ENCODE peak calls at places on chromosomes 3 and 15, in nine cellular contexts. Y is RWPE1, M is LNCaP clone FGC, N is lower lobe of right lung, V is tibial nerve, R is H9, Q is fibroblast of the aortic adventitia, C is nephron progenitor cell, H is OCI-LY7. L is an unnamed sample.
A peak's percentile ranks its signal among the peaks of the same experiment; 100 is the strongest.

GRCh38 chr3:30951806-30952205 is 57.3 kb upstream of the GADL1 start:
- DNase-seq in Y (no peak), M (no peak), N (no peak), V (no peak), R (no peak), Q (peak; percentile 9), C (no peak), H (no peak), L (no peak)

GRCh38 chr15:70617076-70617910 is 146.1 kb downstream of the UACA start:
- DNase-seq in Y (no peak), M (no peak), N (no peak), V (no peak), R (no peak), Q (peak; percentile 58), C (no peak), H (no peak), L (no peak)

GRCh38 chr3:179037361-179037760 is 34.2 kb downstream of the ZMAT3 start:
- DNase-seq in Y (peak; percentile 81), M (no peak), N (no peak), V (peak; percentile 15), R (peak; percentile 33), Q (peak; percentile 52), C (no peak), H (no peak), L (no peak)

GRCh38 chr3:170054204-170054603 is 16.4 kb downstream of the GPR160 start:
- DNase-seq in Y (peak; percentile 21), M (no peak), N (no peak), V (no peak), R (no peak), Q (peak; percentile 14), C (no peak), H (peak; percentile 79), L (no peak)

GRCh38 chr15:89735773-89736172 is 15.3 kb downstream of the MESP1 start:
- DNase-seq in Y (no peak), M (no peak), N (no peak), V (no peak), R (no peak), Q (no peak), C (no peak), H (no peak), L (no peak)

GRCh38 chr3:150303776-150304175 is 104.3 kb upstream of the TSC22D2 start:
- DNase-seq in Y (no peak), M (no peak), N (no peak), V (no peak), R (no peak), Q (no peak), C (no peak), H (peak; percentile 3), L (no peak)

GRCh38 chr15:66882251-66883020 is 180.4 kb downstream of the SMAD6 start:
- DNase-seq in Y (peak; percentile 16), M (no peak), N (no peak), V (no peak), R (no peak), Q (peak; percentile 81), C (no peak), H (no peak), L (no peak)

GRCh38 chr15:57919754-57920153 is 145.8 kb downstream of the ALDH1A2 start:
- DNase-seq in Y (no peak), M (no peak), N (no peak), V (no peak), R (no peak), Q (no peak), C (no peak), H (no peak), L (no peak)

GRCh38 chr3:171157980-171158379 is 131.5 kb upstream of the SLC2A2 start:
- DNase-seq in Y (no peak), M (no peak), N (no peak), V (no peak), R (no peak), Q (no peak), C (no peak), H (no peak), L (no peak)

GRCh38 chr3:171155122-171155700 is 128.7 kb upstream of the SLC2A2 start:
- DNase-seq in Y (no peak), M (no peak), N (no peak), V (no peak), R (no peak), Q (no peak), C (no peak), H (no peak), L (no peak)

GRCh38 chr3:171156455-171157005 is 130.0 kb upstream of the SLC2A2 start:
- DNase-seq in Y (peak; percentile 35), M (no peak), N (no peak), V (no peak), R (no peak), Q (peak; percentile 33), C (no peak), H (no peak), L (no peak)

GRCh38 chr3:171159024-171159821 is 132.7 kb upstream of the SLC2A2 start:
- DNase-seq in Y (no peak), M (no peak), N (no peak), V (no peak), R (no peak), Q (no peak), C (no peak), H (no peak), L (no peak)

DNA sequence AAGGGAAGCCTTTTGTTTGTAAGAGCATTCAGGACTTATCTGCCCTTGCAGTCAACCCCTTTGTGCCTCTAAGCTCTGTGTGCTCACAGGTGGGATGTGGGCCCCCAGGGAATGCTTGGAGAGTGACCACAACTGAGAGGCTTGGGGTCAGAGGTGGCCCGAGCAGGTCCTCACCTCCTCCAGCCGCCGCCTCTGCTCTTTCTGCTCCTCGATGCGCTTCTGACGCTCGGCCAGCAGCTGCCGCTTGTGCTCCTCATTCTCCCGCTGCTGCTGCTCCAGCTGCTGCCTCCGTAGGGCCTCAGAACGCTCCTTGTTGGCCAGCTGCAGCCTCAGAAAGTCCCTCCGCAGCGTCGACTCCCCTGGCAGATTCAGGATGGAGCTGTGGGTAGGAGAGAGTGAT is 130.8 kb upstream of the SLC2A2 start:
- DNase-seq in Y (no peak), M (no peak), N (no peak), V (no peak), R (peak; percentile 51), Q (no peak), C (peak; percentile 25), H (no peak), L (no peak)
- TF ChIP-seq CTCF in Y (no peak), M (no peak), N (no peak), V (peak; percentile 33), R (peak; percentile 17), Q (no peak), C (no peak), H (no peak), L (no peak)

GRCh38 chr3:160691151-160691550 is 14.2 kb downstream of the ARL14 start:
- DNase-seq in Y (no peak), M (no peak), N (no peak), V (no peak), R (no peak), Q (no peak), C (no peak), H (no peak), L (no peak)

GRCh38 chr3:160684368-160684740 is 7.4 kb downstream of the ARL14 start:
- DNase-seq in Y (no peak), M (no peak), N (no peak), V (no peak), R (no peak), Q (no peak), C (no peak), H (no peak), L (no peak)

GRCh38 chr3:160686955-160687535 is 10.1 kb downstream of the ARL14 start:
- DNase-seq in Y (no peak), M (no peak), N (no peak), V (no peak), R (no peak), Q (peak; percentile 49), C (no peak), H (peak; percentile 21), L (no peak)

DNA sequence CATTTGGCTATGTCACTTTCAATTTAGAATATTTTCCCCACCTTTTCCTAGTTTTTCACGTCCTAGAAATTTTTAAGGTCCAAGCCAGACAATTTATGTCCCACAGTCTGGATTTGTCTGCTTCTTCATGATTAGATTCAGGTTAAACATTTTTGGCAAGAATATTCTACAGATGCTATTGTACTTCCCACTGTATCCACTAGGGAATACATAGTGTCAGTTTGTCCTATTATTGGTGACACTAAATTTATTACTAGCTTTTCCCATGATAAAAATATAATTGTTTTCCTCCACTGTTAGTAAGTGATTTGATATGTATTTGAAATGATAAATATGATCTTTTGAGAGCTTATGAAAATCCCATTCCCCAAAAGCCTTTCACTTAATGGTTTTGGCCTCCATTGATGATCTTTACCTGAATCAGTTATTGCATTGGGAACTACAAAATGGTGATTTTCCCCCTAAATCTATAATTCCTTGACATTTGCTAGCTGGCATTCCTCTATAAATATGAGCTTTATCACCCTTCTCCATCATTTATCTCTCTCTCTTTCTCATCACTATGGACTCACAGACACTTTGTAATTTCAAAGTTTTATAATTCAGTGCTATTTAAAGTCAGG is 8.3 kb downstream of the ARL14 start:
- DNase-seq in Y (no peak), M (no peak), N (no peak), V (no peak), R (no peak), Q (no peak), C (no peak), H (no peak), L (no peak)
- TF ChIP-seq CTCF in Y (peak; percentile 20), M (peak; percentile 28), N (no peak), V (no peak), R (peak; percentile 56), Q (peak; percentile 46), C (peak; percentile 35), H (peak; percentile 34), L (peak; percentile 58)

GRCh38 chr3:55549172-55549571 is 62.1 kb upstream of the WNT5A start:
- DNase-seq in Y (no peak), M (no peak), N (no peak), V (no peak), R (no peak), Q (peak; percentile 31), C (no peak), H (no peak), L (no peak)
- TF ChIP-seq CTCF in Y (no peak), M (no peak), N (no peak), V (peak; percentile 23), R (peak; percentile 37), Q (peak; percentile 37), C (no peak), H (peak; percentile 33), L (peak; percentile 48)

GRCh38 chr3:160400048-160400630 is 689 bp downstream of the SMC4 start:
- DNase-seq in Y (no peak), M (no peak), N (peak; percentile 68), V (no peak), R (peak; percentile 33), Q (peak; percentile 69), C (peak; percentile 53), H (peak; percentile 50), L (peak; percentile 36)

GRCh38 chr3:160401301-160402095 is 2.0 kb downstream of the SMC4 start:
- DNase-seq in Y (peak; percentile 30), M (no peak), N (no peak), V (no peak), R (no peak), Q (peak; percentile 83), C (no peak), H (peak; percentile 39), L (no peak)

GRCh38 chr3:160399347-160400047 is at the start of gene SMC4:
- DNase-seq in Y (peak; percentile 84), M (peak; percentile 84), N (peak; percentile 68), V (peak; percentile 63), R (peak; percentile 75), Q (peak; percentile 96), C (peak; percentile 85), H (peak; percentile 96), L (peak; percentile 81)

GRCh38 chr3:160402249-160403027 is 3.0 kb downstream of the SMC4 start:
- DNase-seq in Y (no peak), M (no peak), N (no peak), V (no peak), R (no peak), Q (peak; percentile 50), C (no peak), H (no peak), L (no peak)

GRCh38 chr3:160400631-160401150 is 1.2 kb downstream of the SMC4 start:
- DNase-seq in Y (no peak), M (no peak), N (peak; percentile 66), V (no peak), R (no peak), Q (no peak), C (peak; percentile 60), H (peak; percentile 49), L (peak; percentile 17)
- TF ChIP-seq CTCF in Y (no peak), M (no peak), N (no peak), V (no peak), R (no peak), Q (no peak), C (no peak), H (no peak), L (no peak)